ENCODE peak calls at places on chromosome 2, in five cellular contexts. N, B, T, D and S are unnamed samples.

GRCh38 chr2:152106464-152106863 is 7.6 kb upstream of the CACNB4 start:
- DNase-seq in N (no peak), B (no peak), T (no peak), D (no peak), S (no peak)

GRCh38 chr2:46296216-46296839 is 879 bp upstream of the EPAS1 start:
- DNase-seq in D (no peak), N (no peak), T (no peak), B (peak), S (peak)

GRCh38 chr2:237297421-237298155 is 116.4 kb downstream of the COL6A3 start:
- DNase-seq in T (no peak), N (no peak), D (no peak), B (no peak), S (no peak)

GRCh38 chr2:71631411-71631931 is 178.1 kb downstream of the DYSF start:
- DNase-seq in T (no peak), B (no peak), N (no peak), D (peak), S (no peak)

GRCh38 chr2:134657650-134658250 is 61.0 kb downstream of the TMEM163 start:
- DNase-seq in N (no peak), B (peak), T (peak), D (no peak), S (no peak)

GRCh38 chr2:51718881-51719280 is 686.9 kb upstream of the NRXN1 start:
- DNase-seq in B (no peak), N (no peak), T (no peak), D (no peak), S (no peak)

GRCh38 chr2:159124441-159124911 is 156.0 kb downstream of the TANC1 start:
- DNase-seq in B (peak), D (no peak), N (peak), T (peak), S (no peak)

GRCh38 chr2:216572582-216573578 is 60.3 kb upstream of the IGFBP2 start:
- DNase-seq in N (no peak), D (no peak), T (peak), B (no peak), S (peak)

GRCh38 chr2:150924862-150925261 is 336.8 kb downstream of the RBM43 start:
- DNase-seq in N (no peak), D (no peak), T (no peak), B (no peak), S (no peak)

GRCh38 chr2:47422016-47422415 is 19.1 kb downstream of the MSH2 start:
- DNase-seq in D (no peak), B (no peak), T (no peak), N (no peak), S (no peak)

GRCh38 chr2:225471492-225471891 is 72.0 kb downstream of the NYAP2 start:
- DNase-seq in B (no peak), T (no peak), D (no peak), N (no peak), S (no peak)

GRCh38 chr2:162243305-162243693 is at the start of gene FAP:
- DNase-seq in N (no peak), B (no peak), T (peak), D (no peak), S (peak)

GRCh38 chr2:39408351-39409136 is 28.5 kb downstream of the MAP4K3 start:
- DNase-seq in N (no peak), B (no peak), D (no peak), T (no peak), S (no peak)

GRCh38 chr2:27730249-27730648 is 41.3 kb upstream of the MRPL33 start:
- DNase-seq in N (no peak), B (no peak), D (no peak), T (no peak), S (no peak)

GRCh38 chr2:228556707-228557106 is 375.2 kb upstream of the SPHKAP start:
- DNase-seq in B (no peak), N (no peak), T (peak), D (no peak), S (no peak)

GRCh38 chr2:112958428-112959108 is 19.2 kb upstream of the IL36G start:
- DNase-seq in B (peak), T (peak), D (no peak), N (peak), S (peak)

GRCh38 chr2:11243512-11243911 is 88.2 kb downstream of the SLC66A3 start:
- DNase-seq in N (no peak), B (no peak), D (no peak), T (no peak), S (no peak)

GRCh38 chr2:210167227-210167626 is 4.0 kb downstream of the KANSL1L start:
- DNase-seq in T (peak), B (no peak), D (no peak), N (no peak), S (no peak)

GRCh38 chr2:168961450-168962229 is 60.5 kb downstream of the G6PC2 start:
- DNase-seq in N (peak), B (peak), T (peak), D (no peak), S (no peak)

GRCh38 chr2:151306621-151307020 is 17.2 kb upstream of the NMI start:
- DNase-seq in D (no peak), T (peak), B (no peak), N (no peak), S (no peak)

GRCh38 chr2:218290316-218291261 is 1.7 kb downstream of the TMBIM1 start:
- DNase-seq in T (no peak), B (no peak), D (no peak), N (no peak), S (no peak)

GRCh38 chr2:135585586-135585985 is 54.3 kb downstream of the R3HDM1 start:
- DNase-seq in D (no peak), T (peak), N (no peak), B (no peak), S (no peak)

GRCh38 chr2:129922571-129923264 is 56.7 kb upstream of the RAB6C start:
- DNase-seq in D (peak), N (no peak), B (no peak), T (no peak), S (peak)

GRCh38 chr2:5494212-5494611 is 198.0 kb upstream of the SOX11 start:
- DNase-seq in D (no peak), N (no peak), B (no peak), T (no peak), S (no peak)

GRCh38 chr2:180056367-180057118 is 49.4 kb upstream of the CWC22 start:
- DNase-seq in T (no peak), B (no peak), N (no peak), D (no peak), S (no peak)

GRCh38 chr2:165450141-165450540 is 19.4 kb upstream of the CSRNP3 start:
- DNase-seq in T (peak), B (no peak), D (no peak), N (no peak), S (no peak)

GRCh38 chr2:27320958-27321543 is 1.8 kb downstream of the MPV17 start:
- DNase-seq in D (no peak), T (peak), N (peak), B (peak), S (no peak)

GRCh38 chr2:46876741-46877384 is 38.7 kb downstream of the MCFD2 start:
- DNase-seq in D (no peak), N (peak), B (peak), T (peak), S (peak)

GRCh38 chr2:219684721-219685689 is 57.6 kb downstream of the SLC4A3 start:
- DNase-seq in B (peak), N (peak), D (peak), T (peak), S (peak)

GRCh38 chr2:48749820-48750739 is 5.4 kb downstream of the LHCGR start:
- DNase-seq in N (no peak), T (no peak), D (no peak), B (no peak), S (no peak)

GRCh38 chr2:25298776-25299431 is 42.8 kb downstream of the DNMT3A start:
- DNase-seq in N (no peak), T (no peak), B (no peak), D (no peak), S (no peak)

GRCh38 chr2:217466799-217467198 is 536.0 kb downstream of the TNS1 start:
- DNase-seq in D (no peak), N (no peak), B (no peak), T (no peak), S (no peak)

GRCh38 chr2:168480356-168480755 is 24.3 kb downstream of the CERS6 start:
- DNase-seq in T (no peak), N (no peak), B (no peak), D (no peak), S (no peak)

DNA sequence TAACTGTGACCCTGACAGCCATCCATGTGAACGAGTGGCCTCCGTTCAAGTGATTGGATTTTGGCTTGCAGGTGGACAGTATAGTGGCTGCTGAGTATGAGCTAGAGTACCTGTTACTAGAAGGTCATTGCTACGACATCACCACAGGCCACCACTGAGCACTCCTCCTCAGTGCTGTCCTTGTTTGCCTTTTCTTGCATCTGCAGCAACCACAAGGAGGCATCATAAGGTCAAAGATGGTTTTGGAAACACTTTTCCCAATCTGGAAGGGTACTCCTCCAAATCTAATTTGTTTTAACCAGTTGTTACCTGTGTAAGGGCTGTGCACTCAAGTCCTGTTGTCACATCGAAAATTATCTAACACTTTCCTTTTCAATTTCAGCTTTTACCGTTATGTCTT is 81.2 kb downstream of the UGGT1 start:
- DNase-seq in T (no peak), D (no peak), N (no peak), B (peak), S (no peak)
- TF ChIP-seq CTCF in T (peak), D (no peak), N (peak), B (no peak), S (no peak)

GRCh38 chr2:6865346-6866238 is at the start of gene CMPK2:
- DNase-seq in B (peak), T (peak), N (peak), D (peak), S (no peak)
- TF ChIP-seq CTCF in B (no peak), T (no peak), N (peak), D (peak), S (no peak)

GRCh38 chr2:59789523-59789922 is 763.9 kb downstream of the BCL11A start:
- DNase-seq in T (no peak), D (no peak), N (no peak), B (no peak), S (no peak)
- TF ChIP-seq CTCF in T (no peak), D (no peak), N (no peak), B (no peak), S (no peak)

GRCh38 chr2:20595439-20596192 is 55.3 kb downstream of the HS1BP3 start:
- DNase-seq in N (peak), D (no peak), B (no peak), T (peak), S (peak)

GRCh38 chr2:20594048-20594750 is 56.7 kb downstream of the HS1BP3 start:
- DNase-seq in T (no peak), D (no peak), B (no peak), N (no peak), S (peak)

GRCh38 chr2:20592106-20593071 is 58.5 kb downstream of the HS1BP3 start:
- DNase-seq in B (no peak), N (peak), T (no peak), D (no peak), S (no peak)

GRCh38 chr2:20594957-20595356 is 55.9 kb downstream of the HS1BP3 start:
- DNase-seq in T (no peak), D (no peak), N (no peak), B (no peak), S (no peak)

GRCh38 chr2:20593072-20594034 is 57.5 kb downstream of the HS1BP3 start:
- DNase-seq in B (peak), T (peak), N (peak), D (no peak), S (peak)
- TF ChIP-seq CTCF in B (no peak), T (no peak), N (no peak), D (no peak), S (peak)

GRCh38 chr2:206328979-206329378 is 54.5 kb downstream of the ZDBF2 start:
- DNase-seq in N (no peak), D (no peak), B (no peak), T (no peak), S (no peak)

GRCh38 chr2:206323033-206323432 is 48.6 kb downstream of the ZDBF2 start:
- DNase-seq in B (no peak), T (no peak), N (no peak), D (no peak), S (no peak)

GRCh38 chr2:206324869-206325268 is 50.4 kb downstream of the ZDBF2 start:
- DNase-seq in T (no peak), D (no peak), N (no peak), B (no peak), S (no peak)

DNA sequence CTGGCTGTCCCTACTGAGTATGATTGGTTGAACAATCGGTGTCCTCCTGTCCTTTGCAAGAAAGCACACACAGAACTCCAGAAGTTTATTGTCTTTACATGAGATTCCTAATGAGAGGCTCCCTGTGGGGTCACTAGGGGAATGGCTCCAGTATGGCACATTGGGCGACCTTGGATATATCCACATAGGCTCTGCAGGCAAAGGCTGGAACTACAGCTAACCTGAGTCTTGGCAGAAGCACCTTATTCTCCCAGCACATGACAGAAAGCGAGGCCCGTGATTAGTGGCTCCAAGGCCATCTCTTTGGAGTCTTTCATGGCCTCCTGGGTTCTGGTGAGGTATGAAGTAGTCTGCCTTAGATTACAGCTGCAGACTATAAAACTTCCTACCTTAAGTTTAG is 49.0 kb downstream of the ZDBF2 start:
- DNase-seq in T (no peak), B (no peak), D (no peak), N (no peak), S (no peak)
- TF ChIP-seq CTCF in T (no peak), B (no peak), D (no peak), N (no peak), S (no peak)